ENCODE peak calls at places on chromosomes 2 and 18, in ten cellular contexts. G is transverse colon, T is HepG2, M is stomach, H is tibial nerve, P is GM12878, J is sigmoid colon, B is K562, Q is SK-N-SH, W is H1. L is an unnamed sample. For H3K9me3 and H3K36me3, the result is how much of the 10 kb centered on the place peaks cover.

GRCh38 chr2:201900362-201900761 is 94.0 kb downstream of the CDK15 start:
- DNase-seq in B (no peak), T (no peak), J (no peak), G (no peak), Q (no peak), W (no peak), P (no peak), H (no peak), M (no peak), L (no peak)

GRCh38 chr2:240021488-240022104 is 3.5 kb downstream of the NDUFA10 start:
- DNase-seq in B (peak), Q (peak), J (no peak), H (peak), T (peak), G (peak), P (no peak), M (peak), W (peak), L (peak)

GRCh38 chr2:18473241-18473841 is 87.1 kb downstream of the RDH14 start:
- DNase-seq in M (no peak), Q (no peak), W (no peak), T (no peak), H (no peak), G (no peak), P (no peak), J (peak), B (peak), L (no peak)

GRCh38 chr2:16168506-16169264 is 228.3 kb downstream of the MYCN start:
- DNase-seq in T (no peak), B (no peak), W (no peak), G (no peak), M (no peak), H (no peak), Q (no peak), P (no peak), J (no peak), L (no peak)

GRCh38 chr18:55497825-55498403 is 90.1 kb downstream of the TCF4 start:
- DNase-seq in P (no peak), T (no peak), J (no peak), M (no peak), G (no peak), Q (no peak), W (no peak), H (no peak), B (no peak), L (no peak)

GRCh38 chr2:14417586-14417985 is 214.9 kb upstream of the LRATD1 start:
- DNase-seq in H (no peak), Q (no peak), B (no peak), T (no peak), M (no peak), G (no peak), W (no peak), J (no peak), P (no peak), L (no peak)

GRCh38 chr2:97998431-97998830 is 2.7 kb upstream of the TMEM131 start:
- DNase-seq in T (no peak), B (no peak), J (no peak), W (no peak), P (no peak), H (no peak), M (no peak), G (no peak), Q (no peak), L (no peak)

GRCh38 chr2:198283149-198283548 is 478.8 kb downstream of the PLCL1 start:
- DNase-seq in H (no peak), M (no peak), T (no peak), W (no peak), P (no peak), B (no peak), J (no peak), G (no peak), Q (no peak), L (no peak)

GRCh38 chr2:190382851-190383250 is 25.3 kb upstream of the MFSD6 start:
- DNase-seq in J (no peak), W (no peak), P (peak), M (no peak), T (peak), B (peak), G (no peak), Q (peak), H (no peak), L (no peak)

GRCh38 chr2:85308201-85308600 is 19.6 kb downstream of the TGOLN2 start:
- DNase-seq in M (no peak), W (no peak), B (no peak), J (no peak), P (no peak), T (no peak), H (no peak), G (no peak), Q (no peak), L (no peak)

GRCh38 chr2:215529271-215529670 is 93.4 kb upstream of the FN1 start:
- DNase-seq in J (no peak), P (no peak), H (no peak), G (no peak), T (peak), W (no peak), M (no peak), Q (no peak), B (no peak), L (no peak)

GRCh38 chr2:241929551-241930490 is 60.3 kb downstream of the RTP5 start:
- DNase-seq in P (no peak), M (peak), J (no peak), Q (no peak), T (no peak), H (no peak), G (no peak), B (no peak), W (no peak), L (no peak)

GRCh38 chr2:78465707-78466106 is 559.8 kb upstream of the REG3G start:
- DNase-seq in G (no peak), B (no peak), P (no peak), M (no peak), J (no peak), Q (no peak), W (no peak), H (no peak), T (peak), L (no peak)

GRCh38 chr2:217650716-217651360 is 352.0 kb downstream of the TNS1 start:
- DNase-seq in H (no peak), W (peak), B (peak), G (no peak), T (peak), P (no peak), J (no peak), Q (peak), M (no peak), L (no peak)

GRCh38 chr18:55343396-55344073 is 244.5 kb downstream of the TCF4 start:
- DNase-seq in B (peak), M (no peak), W (no peak), J (no peak), Q (no peak), P (no peak), G (no peak), T (no peak), H (no peak), L (no peak)

GRCh38 chr18:39685303-39685902 is 2119.8 kb upstream of the CELF4 start:
- DNase-seq in P (no peak), T (peak), M (no peak), W (peak), B (no peak), Q (no peak), H (no peak), J (no peak), G (no peak), L (no peak)

GRCh38 chr2:147524912-147525311 is 319.9 kb upstream of the ACVR2A start:
- DNase-seq in P (no peak), M (no peak), J (no peak), G (no peak), B (no peak), W (no peak), Q (no peak), T (no peak), H (no peak), L (no peak)

GRCh38 chr2:104289646-104290565 is 564.0 kb upstream of the POU3F3 start:
- DNase-seq in P (no peak), W (no peak), M (no peak), B (no peak), Q (no peak), T (no peak), H (no peak), J (no peak), G (no peak), L (no peak)

DNA sequence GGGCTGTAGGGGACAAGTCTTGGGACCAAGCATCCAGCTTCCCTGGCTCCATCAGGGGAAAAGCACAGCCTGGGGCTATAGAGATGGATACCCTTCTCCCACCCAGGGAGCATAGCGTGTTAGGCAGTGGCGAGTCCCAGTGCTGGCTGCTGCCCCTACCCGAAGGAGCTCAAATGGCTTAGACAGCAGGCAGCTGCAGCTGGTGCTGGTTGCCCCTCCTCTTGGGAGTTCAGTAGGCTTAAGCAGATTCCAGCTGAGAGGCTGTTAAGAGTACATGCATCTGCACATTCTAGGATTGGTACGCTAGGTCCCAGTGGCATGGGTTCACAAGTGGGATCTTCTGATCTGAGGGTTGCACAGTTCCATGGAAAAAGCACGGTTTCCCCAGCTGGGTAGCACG is 111.5 kb downstream of the DCDC2C start:
- DNase-seq in G (no peak), J (no peak), T (no peak), B (no peak), H (no peak), Q (no peak), W (no peak), P (no peak), M (no peak), L (no peak)
- H3K9me3 ChIP-seq in G (under half), J (under half), T (under half), B (under half), H (under half), Q (under half), W (under half), P (under half), M (under half), L (under half)

GRCh38 chr2:219549619-219550018 is 5.8 kb downstream of the TMEM198 start:
- DNase-seq in W (no peak), H (no peak), P (no peak), Q (no peak), B (no peak), M (no peak), J (no peak), T (no peak), G (no peak), L (no peak)
- H3K36me3 ChIP-seq in W (under half), H (under half), P (under half), Q (under half), B (under half), M (under half), J (under half), T (under half), G (under half), L (under half)

GRCh38 chr18:75041586-75041985 is 167.4 kb downstream of the PTGR3 start:
- DNase-seq in W (no peak), G (no peak), H (no peak), T (no peak), M (no peak), P (no peak), Q (no peak), B (no peak), J (no peak), L (no peak)
- TF ChIP-seq EP300 in W (no peak), G (no peak), H (no peak), T (no peak), M (no peak), P (no peak), Q (no peak), B (no peak), J (no peak), L (no peak)

GRCh38 chr18:72375628-72376027 is 168.5 kb downstream of the CBLN2 start:
- DNase-seq in M (no peak), G (no peak), B (no peak), Q (no peak), T (no peak), J (no peak), P (no peak), H (no peak), W (no peak), L (no peak)
- H3K9me3 ChIP-seq in M (under half), G (under half), B (under half), Q (under half), T (under half), J (under half), P (under half), H (under half), W (half or more), L (under half)

DNA sequence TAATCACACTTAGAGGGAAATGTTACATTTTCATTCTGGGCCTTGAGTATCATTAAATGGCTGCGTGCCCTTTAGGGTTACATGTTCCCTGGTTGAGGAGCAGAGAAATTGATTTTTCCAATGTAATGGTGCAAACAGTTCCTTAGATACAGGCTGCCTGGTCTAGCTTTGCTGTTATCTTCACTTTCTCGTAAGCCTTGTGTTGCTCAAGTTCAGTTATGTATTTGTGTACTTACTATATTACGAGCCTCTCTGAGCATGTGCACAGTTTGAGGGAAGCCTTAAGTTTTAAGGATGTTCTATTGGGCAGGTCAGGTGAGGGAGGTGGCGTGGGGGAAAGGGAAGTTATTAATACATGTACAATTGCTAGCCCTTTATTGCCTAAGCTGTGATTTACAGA is 23.7 kb downstream of the CEP192 start:
- DNase-seq in H (no peak), W (no peak), P (no peak), M (no peak), T (no peak), G (no peak), B (no peak), Q (no peak), J (no peak), L (no peak)
- H3K36me3 ChIP-seq in H (under half), W (under half), P (under half), M (half or more), T (under half), G (half or more), B (half or more), Q (half or more), J (under half), L (under half)

GRCh38 chr2:204977914-204978313 is 432.6 kb downstream of the PARD3B start:
- DNase-seq in Q (no peak), H (no peak), W (peak), J (no peak), P (no peak), T (no peak), B (no peak), M (no peak), G (no peak), L (no peak)

GRCh38 chr2:204986641-204987040 is 441.4 kb downstream of the PARD3B start:
- DNase-seq in P (no peak), T (no peak), J (no peak), W (no peak), Q (no peak), B (no peak), M (no peak), H (no peak), G (no peak), L (no peak)

GRCh38 chr2:204984421-204984925 is 439.2 kb downstream of the PARD3B start:
- DNase-seq in B (no peak), W (no peak), Q (no peak), J (no peak), H (no peak), P (no peak), M (no peak), T (no peak), G (no peak), L (no peak)

DNA sequence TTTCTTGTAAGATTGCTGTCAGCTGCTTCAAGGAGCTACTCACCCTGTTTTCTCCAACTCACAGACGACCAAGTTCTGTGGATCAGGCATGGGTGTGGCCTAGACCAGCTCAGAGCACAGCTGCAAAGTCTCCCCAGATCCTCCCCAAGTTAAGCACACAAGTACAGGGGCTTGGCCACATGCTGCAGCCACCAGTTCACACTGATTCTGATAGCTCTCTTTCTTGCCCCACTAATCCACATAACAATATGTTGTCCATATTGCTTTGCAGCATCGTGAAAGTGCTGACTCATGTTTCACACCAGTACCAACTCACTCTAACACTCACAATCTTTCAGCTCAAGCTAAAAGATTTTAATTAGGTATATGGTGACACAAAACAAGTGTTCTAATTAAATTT is 437.0 kb downstream of the PARD3B start:
- DNase-seq in B (peak), J (no peak), T (no peak), W (no peak), P (no peak), M (no peak), Q (no peak), G (no peak), H (no peak), L (no peak)
- TF ChIP-seq EP300 in B (no peak), J (no peak), T (no peak), W (no peak), P (no peak), M (no peak), Q (no peak), G (no peak), H (no peak), L (no peak)

GRCh38 chr2:168208652-168209051 is 38.7 kb downstream of the STK39 start:
- DNase-seq in W (no peak), Q (no peak), M (no peak), P (no peak), J (no peak), H (no peak), G (no peak), B (peak), T (no peak), L (no peak)
- H3K9me3 ChIP-seq in W (under half), Q (under half), M (under half), P (under half), J (under half), H (under half), G (under half), B (under half), T (under half), L (under half)

DNA sequence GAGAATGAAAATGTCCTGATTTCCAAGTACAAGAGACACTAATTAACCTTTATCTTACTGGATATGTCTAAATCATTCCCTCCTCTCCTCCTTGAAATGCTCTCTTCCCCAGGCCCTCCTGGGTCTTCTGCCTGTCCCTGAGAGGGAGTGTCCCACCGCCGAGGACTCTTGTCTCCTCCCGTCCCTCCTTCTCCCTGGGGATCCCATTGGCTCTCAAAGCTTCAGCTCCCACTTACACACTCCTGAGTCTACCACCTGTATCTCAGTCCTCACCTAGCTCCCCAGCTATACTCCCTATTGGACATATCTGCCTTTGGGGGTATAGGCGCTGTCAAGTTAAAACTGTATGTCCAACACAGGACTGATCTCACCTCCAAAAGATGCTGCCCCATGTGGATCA is 116.1 kb downstream of the TMEM163 start:
- DNase-seq in G (no peak), H (no peak), P (no peak), J (no peak), W (no peak), Q (no peak), B (no peak), M (no peak), T (no peak), L (no peak)
- H3K36me3 ChIP-seq in G (under half), H (under half), P (under half), J (under half), W (under half), Q (under half), B (under half), M (under half), T (under half), L (under half)

GRCh38 chr2:27072950-27073349 is 1.5 kb upstream of the OST4 start:
- DNase-seq in Q (no peak), M (no peak), H (no peak), T (no peak), P (no peak), B (no peak), J (no peak), W (no peak), G (no peak), L (no peak)

GRCh38 chr2:27077231-27077630 is 1.2 kb upstream of the EMILIN1 start:
- DNase-seq in Q (no peak), B (no peak), M (no peak), H (no peak), J (no peak), T (no peak), G (no peak), P (no peak), W (no peak), L (peak)

GRCh38 chr2:27073782-27074181 is 2.3 kb upstream of the OST4 start:
- DNase-seq in M (no peak), Q (no peak), H (no peak), G (no peak), B (no peak), J (no peak), T (no peak), P (no peak), W (no peak), L (peak)

GRCh38 chr2:27076323-27076722 is 2.1 kb upstream of the EMILIN1 start:
- DNase-seq in M (no peak), P (no peak), G (no peak), H (no peak), W (no peak), Q (no peak), B (peak), J (no peak), T (no peak), L (no peak)

DNA sequence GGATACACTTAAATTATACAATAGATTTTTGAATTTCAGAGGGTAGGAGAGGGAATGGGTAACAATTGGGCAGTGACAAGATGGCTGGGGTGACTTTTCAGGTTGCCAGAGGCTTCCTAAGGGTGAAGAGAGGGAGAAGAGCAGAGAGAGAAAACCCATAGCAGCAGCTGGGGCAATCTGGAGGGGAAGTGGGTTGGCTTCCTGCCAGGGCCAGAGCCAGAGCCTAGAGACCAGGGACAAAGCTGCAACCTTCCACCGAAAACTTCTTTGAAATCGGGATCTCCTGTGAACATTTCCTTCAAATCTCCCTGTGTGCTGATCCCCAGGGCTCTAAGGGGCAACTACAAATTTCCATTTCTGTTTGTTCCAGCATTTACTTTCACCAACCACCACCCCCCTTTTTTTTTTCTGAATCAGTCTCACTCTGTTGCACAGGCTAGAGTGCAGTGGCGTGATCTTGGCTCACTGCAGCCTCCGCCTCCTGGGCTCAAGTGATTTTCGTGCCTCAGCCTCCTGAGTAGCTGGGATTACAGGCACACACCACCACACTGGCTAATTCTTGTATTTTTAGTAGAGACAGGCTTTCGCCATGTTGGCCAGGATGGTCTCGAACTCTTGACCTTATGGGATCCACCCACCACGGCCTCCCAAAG is 3.1 kb upstream of the EMILIN1 start:
- DNase-seq in P (peak), M (peak), J (peak), Q (peak), W (no peak), G (peak), T (no peak), B (peak), H (no peak), L (peak)
- TF ChIP-seq EP300 in P (no peak), M (no peak), J (no peak), Q (no peak), W (no peak), G (no peak), T (no peak), B (no peak), H (no peak), L (no peak)

L was measured in ovary.